ENCODE peak calls at places on chromosomes 6 and 20, in six cellular contexts. One of them, this sample, is unnamed.

GRCh38 chr20:35700625-35701148 is 1.5 kb downstream of the ROMO1 start:
- DNase-seq in hepatocyte: no peak
- DNase-seq in PC-3: peak; percentile 37
- DNase-seq in esophagus muscularis mucosa: no peak
- DNase-seq in breast epithelium: no peak
- DNase-seq in fibroblast of lung: no peak
- DNase-seq in this sample: no peak

GRCh38 chr6:3882865-3883264 is 33.7 kb downstream of the FAM50B start:
- DNase-seq in breast epithelium: no peak
- DNase-seq in esophagus muscularis mucosa: no peak
- DNase-seq in PC-3: no peak
- DNase-seq in fibroblast of lung: peak; percentile 70
- DNase-seq in hepatocyte: no peak
- DNase-seq in this sample: no peak

GRCh38 chr6:21869085-21869771 is 275.7 kb downstream of the SOX4 start:
- DNase-seq in breast epithelium: peak; percentile 63
- DNase-seq in esophagus muscularis mucosa: no peak
- DNase-seq in PC-3: peak; percentile 85
- DNase-seq in fibroblast of lung: no peak
- DNase-seq in hepatocyte: no peak
- DNase-seq in this sample: no peak

GRCh38 chr6:39818695-39819094 is 26.5 kb downstream of the DAAM2 start:
- DNase-seq in breast epithelium: no peak
- DNase-seq in fibroblast of lung: peak; percentile 34
- DNase-seq in esophagus muscularis mucosa: no peak
- DNase-seq in PC-3: no peak
- DNase-seq in hepatocyte: no peak
- DNase-seq in this sample: no peak

GRCh38 chr6:32807020-32807580 is 9.7 kb downstream of the HLA-DOB start:
- DNase-seq in fibroblast of lung: no peak
- DNase-seq in PC-3: no peak
- DNase-seq in esophagus muscularis mucosa: no peak
- DNase-seq in breast epithelium: no peak
- DNase-seq in hepatocyte: no peak
- DNase-seq in this sample: no peak

GRCh38 chr20:62485062-62485700 is 9.4 kb upstream of the GATA5 start:
- DNase-seq in PC-3: peak; percentile 22
- DNase-seq in fibroblast of lung: peak; percentile 40
- DNase-seq in hepatocyte: peak; percentile 92
- DNase-seq in breast epithelium: no peak
- DNase-seq in esophagus muscularis mucosa: no peak
- DNase-seq in this sample: no peak

GRCh38 chr20:46899619-46900018 is 5.0 kb downstream of the EYA2 start:
- DNase-seq in hepatocyte: no peak
- DNase-seq in esophagus muscularis mucosa: no peak
- DNase-seq in PC-3: no peak
- DNase-seq in breast epithelium: no peak
- DNase-seq in fibroblast of lung: no peak
- DNase-seq in this sample: no peak

GRCh38 chr6:169141706-169142705 is 111.6 kb downstream of the THBS2 start:
- DNase-seq in PC-3: no peak
- DNase-seq in esophagus muscularis mucosa: peak; percentile 95
- DNase-seq in hepatocyte: no peak
- DNase-seq in breast epithelium: no peak
- DNase-seq in fibroblast of lung: peak; percentile 89
- DNase-seq in this sample: no peak

GRCh38 chr20:39661833-39662232 is 699.7 kb downstream of the DHX35 start:
- DNase-seq in fibroblast of lung: peak; percentile 7
- DNase-seq in PC-3: no peak
- DNase-seq in esophagus muscularis mucosa: no peak
- DNase-seq in breast epithelium: no peak
- DNase-seq in hepatocyte: peak; percentile 19
- DNase-seq in this sample: no peak

GRCh38 chr6:150229775-150230561 is 87.1 kb downstream of the PPP1R14C start:
- DNase-seq in breast epithelium: no peak
- DNase-seq in hepatocyte: no peak
- DNase-seq in fibroblast of lung: no peak
- DNase-seq in PC-3: peak; percentile 27
- DNase-seq in esophagus muscularis mucosa: no peak
- DNase-seq in this sample: peak; percentile 69

GRCh38 chr6:137094411-137095008 is 49.7 kb upstream of the IL20RA start:
- DNase-seq in hepatocyte: peak; percentile 83
- DNase-seq in breast epithelium: no peak
- DNase-seq in esophagus muscularis mucosa: no peak
- DNase-seq in fibroblast of lung: peak; percentile 82
- DNase-seq in PC-3: peak; percentile 83
- DNase-seq in this sample: no peak

GRCh38 chr6:136886110-136886509 is 36.0 kb upstream of the SLC35D3 start:
- DNase-seq in breast epithelium: no peak
- DNase-seq in PC-3: peak; percentile 43
- DNase-seq in hepatocyte: no peak
- DNase-seq in fibroblast of lung: no peak
- DNase-seq in esophagus muscularis mucosa: no peak
- DNase-seq in this sample: no peak

GRCh38 chr20:53402233-53403005 is 191.2 kb downstream of the ZNF217 start:
- DNase-seq in breast epithelium: no peak
- DNase-seq in PC-3: no peak
- DNase-seq in esophagus muscularis mucosa: no peak
- DNase-seq in fibroblast of lung: no peak
- DNase-seq in hepatocyte: no peak
- DNase-seq in this sample: no peak

GRCh38 chr6:169625376-169625775 is 76.5 kb downstream of the WDR27 start:
- DNase-seq in hepatocyte: no peak
- DNase-seq in PC-3: no peak
- DNase-seq in breast epithelium: no peak
- DNase-seq in esophagus muscularis mucosa: no peak
- DNase-seq in fibroblast of lung: no peak
- DNase-seq in this sample: no peak

GRCh38 chr6:27294409-27294808 is 17.7 kb downstream of the POM121L2 start:
- DNase-seq in fibroblast of lung: no peak
- DNase-seq in breast epithelium: no peak
- DNase-seq in PC-3: peak; percentile 13
- DNase-seq in esophagus muscularis mucosa: no peak
- DNase-seq in hepatocyte: no peak
- DNase-seq in this sample: no peak

GRCh38 chr6:27295301-27296079 is 16.6 kb downstream of the POM121L2 start:
- DNase-seq in esophagus muscularis mucosa: no peak
- DNase-seq in PC-3: peak; percentile 88
- DNase-seq in hepatocyte: peak; percentile 74
- DNase-seq in breast epithelium: no peak
- DNase-seq in fibroblast of lung: peak; percentile 66
- DNase-seq in this sample: no peak

GRCh38 chr6:27296106-27296783 is 15.8 kb downstream of the POM121L2 start:
- DNase-seq in hepatocyte: peak; percentile 54
- DNase-seq in fibroblast of lung: peak; percentile 36
- DNase-seq in PC-3: peak; percentile 55
- DNase-seq in breast epithelium: no peak
- DNase-seq in esophagus muscularis mucosa: no peak
- DNase-seq in this sample: no peak

GRCh38 chr6:27297857-27298730 is 14.0 kb downstream of the POM121L2 start:
- DNase-seq in breast epithelium: no peak
- DNase-seq in hepatocyte: peak; percentile 27
- DNase-seq in fibroblast of lung: peak; percentile 56
- DNase-seq in esophagus muscularis mucosa: no peak
- DNase-seq in PC-3: peak; percentile 91
- DNase-seq in this sample: no peak

DNA sequence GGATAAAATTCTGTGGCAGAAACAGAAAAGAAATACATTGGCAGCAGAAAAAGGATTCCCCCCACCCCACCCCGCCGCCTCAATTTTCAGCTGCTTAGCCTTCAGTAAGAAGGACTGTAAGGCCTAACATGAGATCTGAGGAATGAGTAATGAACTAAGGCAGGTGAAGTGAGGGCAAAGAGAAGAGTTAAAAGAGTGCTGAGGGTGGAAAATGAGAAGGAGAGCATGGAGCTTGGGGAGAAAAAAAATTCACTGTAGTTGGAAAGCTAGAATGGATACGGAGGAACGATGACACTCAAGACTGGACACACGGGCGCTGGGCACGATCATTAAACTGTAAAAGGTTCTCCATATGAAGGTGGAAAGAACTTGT is 14.6 kb downstream of the POM121L2 start:
- DNase-seq in fibroblast of lung: no peak
- DNase-seq in breast epithelium: no peak
- DNase-seq in esophagus muscularis mucosa: no peak
- DNase-seq in PC-3: no peak
- DNase-seq in hepatocyte: no peak
- DNase-seq in this sample: no peak
- H3K4me3 ChIP-seq in fibroblast of lung: peak overlapping the region; percentile 83
- H3K4me3 ChIP-seq in breast epithelium: no peak overlapping the region
- H3K4me3 ChIP-seq in esophagus muscularis mucosa: no peak overlapping the region
- H3K4me3 ChIP-seq in PC-3: peak overlapping the region; percentile 76
- H3K4me3 ChIP-seq in hepatocyte: no peak overlapping the region
- H3K4me3 ChIP-seq in this sample: no peak overlapping the region

GRCh38 chr20:48460681-48461080 is 367.1 kb downstream of the PREX1 start:
- DNase-seq in hepatocyte: no peak
- DNase-seq in fibroblast of lung: no peak
- DNase-seq in esophagus muscularis mucosa: no peak
- DNase-seq in PC-3: no peak
- DNase-seq in breast epithelium: no peak
- DNase-seq in this sample: no peak
- H3K27ac ChIP-seq in hepatocyte: no peak overlapping the region
- H3K27ac ChIP-seq in fibroblast of lung: no peak overlapping the region
- H3K27ac ChIP-seq in esophagus muscularis mucosa: no peak overlapping the region
- H3K27ac ChIP-seq in PC-3: no peak overlapping the region
- H3K27ac ChIP-seq in breast epithelium: no peak overlapping the region
- H3K27ac ChIP-seq in this sample: no peak overlapping the region

GRCh38 chr6:45231660-45232059 is 96.5 kb upstream of the RUNX2 start:
- DNase-seq in PC-3: no peak
- DNase-seq in fibroblast of lung: no peak
- DNase-seq in breast epithelium: no peak
- DNase-seq in hepatocyte: no peak
- DNase-seq in esophagus muscularis mucosa: no peak
- DNase-seq in this sample: no peak

GRCh38 chr6:45229416-45229815 is 98.7 kb upstream of the RUNX2 start:
- DNase-seq in fibroblast of lung: no peak
- DNase-seq in breast epithelium: no peak
- DNase-seq in hepatocyte: no peak
- DNase-seq in PC-3: no peak
- DNase-seq in esophagus muscularis mucosa: no peak
- DNase-seq in this sample: no peak

GRCh38 chr6:45222380-45222779 is 105.8 kb upstream of the RUNX2 start:
- DNase-seq in esophagus muscularis mucosa: no peak
- DNase-seq in breast epithelium: no peak
- DNase-seq in fibroblast of lung: no peak
- DNase-seq in hepatocyte: no peak
- DNase-seq in PC-3: no peak
- DNase-seq in this sample: no peak

GRCh38 chr6:45226081-45226480 is 102.0 kb upstream of the RUNX2 start:
- DNase-seq in esophagus muscularis mucosa: no peak
- DNase-seq in PC-3: no peak
- DNase-seq in hepatocyte: no peak
- DNase-seq in breast epithelium: no peak
- DNase-seq in fibroblast of lung: no peak
- DNase-seq in this sample: no peak
- TF ChIP-seq CTCF in esophagus muscularis mucosa: no peak
- TF ChIP-seq CTCF in PC-3: peak; percentile 54
- TF ChIP-seq CTCF in hepatocyte: no peak
- TF ChIP-seq CTCF in breast epithelium: no peak
- TF ChIP-seq CTCF in fibroblast of lung: no peak
- TF ChIP-seq CTCF in this sample: no peak

GRCh38 chr20:34310481-34311117 is 7.4 kb upstream of the AHCY start:
- DNase-seq in breast epithelium: no peak
- DNase-seq in fibroblast of lung: no peak
- DNase-seq in hepatocyte: peak; percentile 38
- DNase-seq in esophagus muscularis mucosa: no peak
- DNase-seq in PC-3: no peak
- DNase-seq in this sample: no peak

GRCh38 chr20:34312544-34313217 is 9.5 kb upstream of the AHCY start:
- DNase-seq in hepatocyte: peak; percentile 94
- DNase-seq in breast epithelium: peak; percentile 74
- DNase-seq in fibroblast of lung: peak; percentile 85
- DNase-seq in PC-3: peak; percentile 95
- DNase-seq in esophagus muscularis mucosa: peak; percentile 96
- DNase-seq in this sample: peak; percentile 74

GRCh38 chr20:34312024-34312460 is 8.9 kb upstream of the AHCY start:
- DNase-seq in fibroblast of lung: no peak
- DNase-seq in hepatocyte: peak; percentile 46
- DNase-seq in PC-3: no peak
- DNase-seq in esophagus muscularis mucosa: no peak
- DNase-seq in breast epithelium: no peak
- DNase-seq in this sample: no peak

GRCh38 chr20:34309691-34310090 is 6.5 kb upstream of the AHCY start:
- DNase-seq in breast epithelium: no peak
- DNase-seq in PC-3: no peak
- DNase-seq in fibroblast of lung: no peak
- DNase-seq in esophagus muscularis mucosa: no peak
- DNase-seq in hepatocyte: no peak
- DNase-seq in this sample: no peak

GRCh38 chr20:34311118-34312023 is 8.2 kb upstream of the AHCY start:
- DNase-seq in esophagus muscularis mucosa: no peak
- DNase-seq in hepatocyte: peak; percentile 86
- DNase-seq in fibroblast of lung: no peak
- DNase-seq in breast epithelium: no peak
- DNase-seq in PC-3: no peak
- DNase-seq in this sample: no peak
- H3K4me3 ChIP-seq in esophagus muscularis mucosa: peak overlapping the region; percentile 20
- H3K4me3 ChIP-seq in hepatocyte: peak overlapping the region; percentile 25
- H3K4me3 ChIP-seq in fibroblast of lung: no peak overlapping the region
- H3K4me3 ChIP-seq in breast epithelium: peak overlapping the region; percentile 35
- H3K4me3 ChIP-seq in PC-3: peak overlapping the region; percentile 56
- H3K4me3 ChIP-seq in this sample: peak overlapping the region; percentile 13

This sample was measured in dorsolateral prefrontal cortex.